ENCODE peak calls at places on chromosomes 5 and 9, in seven cellular contexts. P is mesendoderm, U is neuronal stem cell, A is trophoblast cell, E is mesenchymal stem cell, V is H9, L is H1. B is an unnamed sample.

GRCh38 chr5:134247411-134247810 is 21.5 kb upstream of the PPP2CA start:
- DNase-seq in A (peak; percentile 91), V (no peak), P (peak; percentile 38), L (no peak), E (peak; percentile 89), U (no peak), B (peak; percentile 96)

GRCh38 chr9:80932181-80932580 is 757.2 kb downstream of the TLE1 start:
- DNase-seq in P (no peak), U (no peak), L (no peak), V (no peak), E (no peak), A (no peak), B (peak; percentile 9)

GRCh38 chr5:76684756-76685594 is 31.0 kb upstream of the F2R start:
- DNase-seq in A (no peak), L (no peak), U (no peak), V (no peak), P (no peak), E (no peak), B (no peak)

GRCh38 chr5:124949862-124950261 is 203.4 kb upstream of the ZNF608 start:
- DNase-seq in E (no peak), U (no peak), L (no peak), P (no peak), V (no peak), A (peak; percentile 35), B (no peak)

GRCh38 chr5:149404746-149405549 is 25.9 kb upstream of the IL17B start:
- DNase-seq in P (peak; percentile 66), A (peak; percentile 63), V (no peak), U (no peak), L (no peak), E (peak; percentile 99), B (peak; percentile 95)

GRCh38 chr5:150661086-150661485 is at the start of gene MYOZ3:
- DNase-seq in L (no peak), P (peak; percentile 6), V (peak; percentile 26), U (no peak), A (no peak), E (no peak), B (no peak)

GRCh38 chr9:98074119-98074990 is 17.8 kb downstream of the NANS start:
- DNase-seq in E (peak; percentile 63), V (peak; percentile 75), A (peak; percentile 88), L (peak; percentile 94), U (peak; percentile 67), P (peak; percentile 72), B (peak; percentile 59)

GRCh38 chr9:136137321-136138054 is 18.8 kb upstream of the TMEM250 start:
- DNase-seq in U (no peak), V (no peak), L (no peak), E (no peak), P (no peak), A (no peak), B (no peak)

GRCh38 chr5:171721469-171721868 is 64.1 kb upstream of the SMIM23 start:
- DNase-seq in P (no peak), V (no peak), E (no peak), U (no peak), L (peak; percentile 41), A (no peak), B (no peak)

GRCh38 chr9:87880116-87880515 is 2.6 kb upstream of the SPATA31E1 start:
- DNase-seq in E (no peak), V (no peak), L (no peak), U (no peak), P (no peak), A (no peak), B (peak; percentile 63)

GRCh38 chr5:157046041-157046440 is 12.9 kb downstream of the HAVCR1 start:
- DNase-seq in U (no peak), E (peak; percentile 30), L (no peak), P (peak; percentile 70), V (no peak), A (no peak), B (no peak)

GRCh38 chr5:91386120-91386519 is 3.0 kb upstream of the ARRDC3 start:
- DNase-seq in P (peak; percentile 12), V (no peak), A (no peak), U (no peak), E (no peak), L (no peak), B (peak; percentile 30)

GRCh38 chr5:24804221-24804681 is 159.5 kb upstream of the CDH10 start:
- DNase-seq in U (no peak), L (no peak), E (no peak), A (peak; percentile 32), P (no peak), V (no peak), B (no peak)

GRCh38 chr9:119736478-119737454 is 367.5 kb upstream of the BRINP1 start:
- DNase-seq in P (no peak), L (no peak), V (no peak), E (no peak), A (no peak), U (no peak), B (no peak)

GRCh38 chr5:55920784-55921183 is 69.6 kb downstream of the IL31RA start:
- DNase-seq in E (no peak), P (no peak), L (peak; percentile 37), V (no peak), A (no peak), U (no peak), B (no peak)

GRCh38 chr9:123894822-123895221 is 35.1 kb downstream of the DENND1A start:
- DNase-seq in A (peak; percentile 6), P (no peak), E (no peak), V (no peak), L (no peak), U (no peak), B (no peak)

GRCh38 chr9:89881431-89881830 is 276.6 kb downstream of the GADD45G start:
- DNase-seq in U (no peak), L (no peak), P (no peak), V (peak; percentile 12), E (no peak), A (peak; percentile 31), B (no peak)

GRCh38 chr9:1009101-1009707 is 32.7 kb downstream of the DMRT3 start:
- DNase-seq in L (peak; percentile 95), U (peak; percentile 77), P (peak; percentile 73), V (peak; percentile 83), E (peak; percentile 49), A (peak; percentile 93), B (peak; percentile 60)

GRCh38 chr5:117295941-117296340 is 721.3 kb upstream of the SEMA6A start:
- DNase-seq in U (no peak), V (no peak), L (no peak), P (no peak), A (no peak), E (peak; percentile 25), B (no peak)

GRCh38 chr9:121744002-121744686 is 92.7 kb downstream of the DAB2IP start:
- DNase-seq in L (no peak), U (no peak), P (peak; percentile 78), E (peak; percentile 60), A (peak; percentile 78), V (peak; percentile 67), B (peak; percentile 43)

GRCh38 chr9:35341585-35341984 is 148.3 kb upstream of the RUSC2 start:
- DNase-seq in L (no peak), E (peak; percentile 61), V (peak; percentile 43), U (no peak), P (peak; percentile 37), A (no peak), B (peak; percentile 85)

GRCh38 chr5:60598424-60598823 is 101.5 kb downstream of the DEPDC1B start:
- DNase-seq in P (no peak), L (no peak), U (no peak), V (no peak), E (no peak), A (no peak), B (no peak)

DNA sequence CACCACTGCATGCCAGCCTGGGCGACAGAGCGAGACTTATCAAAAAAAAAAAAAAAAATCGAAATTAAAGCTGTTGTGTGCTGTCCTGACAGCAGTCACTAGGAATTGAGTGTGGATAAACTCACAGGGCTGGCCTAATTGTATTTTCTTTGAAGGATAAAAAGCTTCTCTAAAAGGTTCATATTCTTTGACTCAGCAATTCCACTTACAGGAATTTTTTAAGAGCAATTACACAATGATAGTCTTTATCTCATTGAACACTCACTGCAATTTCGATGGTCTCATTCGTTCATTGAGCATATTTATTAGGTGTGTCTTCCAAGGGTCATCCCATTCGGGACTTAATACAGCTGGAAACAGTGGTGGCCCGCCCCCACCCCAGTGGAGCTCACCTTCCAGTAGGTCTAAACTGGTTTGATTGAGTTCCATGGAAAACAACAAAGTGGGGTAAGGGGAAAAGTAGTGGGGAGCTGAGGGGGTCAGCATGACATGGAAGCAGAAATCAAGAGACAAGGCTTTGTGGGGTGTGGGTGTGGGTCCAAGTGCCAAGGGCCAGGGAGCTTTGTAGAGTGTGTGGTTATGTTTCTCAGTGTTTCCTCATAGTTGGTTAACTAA is 6.7 kb downstream of the CDK9 start:
- DNase-seq in L (no peak), P (no peak), A (no peak), E (no peak), V (no peak), U (no peak), B (no peak)
- H2BK5ac ChIP-seq in L (no peak overlapping the region), P (no peak overlapping the region), A (no peak overlapping the region), E (no peak overlapping the region), V (no peak overlapping the region), U (no peak overlapping the region), B (no peak overlapping the region)

DNA sequence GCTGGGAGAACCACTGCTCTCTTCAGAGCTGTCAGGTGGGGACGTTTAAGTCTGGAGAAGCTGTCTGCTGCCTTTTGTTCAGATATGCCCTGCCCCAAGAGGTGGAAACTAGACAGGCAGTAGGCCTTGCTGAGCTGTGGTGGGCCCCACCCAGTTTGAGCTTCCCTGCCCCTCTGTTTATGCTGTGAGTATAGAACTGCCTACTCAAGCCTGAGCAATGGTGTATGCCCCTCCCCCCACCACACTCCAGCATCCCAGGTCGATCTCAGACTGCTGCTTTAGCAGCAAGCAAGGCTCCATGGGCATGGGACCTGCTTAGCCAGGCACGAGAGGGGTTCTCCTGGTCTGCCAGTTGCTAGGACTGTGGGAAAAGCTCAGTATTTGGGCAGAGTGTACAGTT is 362.3 kb downstream of the FAM170A start:
- DNase-seq in U (no peak), V (no peak), E (no peak), A (no peak), L (no peak), P (no peak), B (no peak)
- H2BK5ac ChIP-seq in U (no peak overlapping the region), V (no peak overlapping the region), E (no peak overlapping the region), A (no peak overlapping the region), L (no peak overlapping the region), P (no peak overlapping the region), B (no peak overlapping the region)

GRCh38 chr9:7316967-7317366 is 482.6 kb downstream of the DMAC1 start:
- DNase-seq in A (no peak), E (peak; percentile 55), U (no peak), L (no peak), V (no peak), P (peak; percentile 11), B (no peak)

GRCh38 chr9:7316458-7316795 is 483.2 kb downstream of the DMAC1 start:
- DNase-seq in P (no peak), U (no peak), E (no peak), V (no peak), L (no peak), A (no peak), B (no peak)

GRCh38 chr9:7320139-7320538 is 479.4 kb downstream of the DMAC1 start:
- DNase-seq in L (no peak), A (peak; percentile 16), V (no peak), E (peak; percentile 100), U (no peak), P (peak; percentile 88), B (peak; percentile 99)

GRCh38 chr9:7315746-7316457 is 483.7 kb downstream of the DMAC1 start:
- DNase-seq in U (no peak), A (peak; percentile 7), P (no peak), V (no peak), L (no peak), E (peak; percentile 96), B (peak; percentile 72)

GRCh38 chr9:7318920-7319319 is 480.7 kb downstream of the DMAC1 start:
- DNase-seq in U (no peak), P (no peak), E (no peak), V (no peak), L (no peak), A (no peak), B (no peak)
- H2BK5ac ChIP-seq in U (no peak overlapping the region), P (no peak overlapping the region), E (no peak overlapping the region), V (no peak overlapping the region), L (no peak overlapping the region), A (no peak overlapping the region), B (peak overlapping the region; percentile 43)

GRCh38 chr9:126790561-126790960 is 14.3 kb upstream of the ZBTB43 start:
- DNase-seq in E (no peak), P (no peak), A (peak; percentile 58), U (no peak), V (no peak), L (no peak), B (no peak)
- H2BK5ac ChIP-seq in E (no peak overlapping the region), P (no peak overlapping the region), A (no peak overlapping the region), U (no peak overlapping the region), V (no peak overlapping the region), L (no peak overlapping the region), B (no peak overlapping the region)

B was measured in IMR-90.